ENCODE peak calls at places on chromosomes 16 and 17, in six cellular contexts. M, E, Y, D, G and X are unnamed samples.

GRCh38 chr17:50244771-50245170 is 29.5 kb upstream of the TMEM92 start:
- DNase-seq in M (no peak), E (no peak), Y (no peak), D (no peak), G (no peak), X (no peak)

GRCh38 chr17:13562271-13562800 is 39.4 kb downstream of the HS3ST3A1 start:
- DNase-seq in M (peak), E (peak), Y (no peak), D (no peak), G (no peak), X (peak)

GRCh38 chr17:49887744-49888360 is 40.0 kb upstream of the TAC4 start:
- DNase-seq in M (no peak), E (peak), Y (no peak), D (no peak), G (no peak), X (no peak)

GRCh38 chr16:19589771-19590302 is 34.3 kb downstream of the VPS35L start:
- DNase-seq in M (no peak), E (no peak), Y (no peak), D (no peak), G (no peak), X (no peak)

GRCh38 chr16:67017810-67018488 is 11.0 kb upstream of the CBFB start:
- DNase-seq in M (peak), E (peak), Y (peak), D (peak), G (peak), X (peak)

GRCh38 chr17:1267471-1267947 is 2.7 kb upstream of the BHLHA9 start:
- DNase-seq in M (no peak), E (peak), Y (no peak), D (peak), G (no peak), X (no peak)

GRCh38 chr17:64147110-64148016 is 17.4 kb upstream of the ERN1 start:
- DNase-seq in M (no peak), E (peak), Y (no peak), D (no peak), G (no peak), X (no peak)

GRCh38 chr16:55666012-55666411 is 10.2 kb downstream of the SLC6A2 start:
- DNase-seq in M (no peak), E (no peak), Y (no peak), D (no peak), G (no peak), X (no peak)

GRCh38 chr17:44216674-44217073 is 2.8 kb downstream of the UBTF start:
- DNase-seq in M (no peak), E (no peak), Y (no peak), D (no peak), G (no peak), X (no peak)

GRCh38 chr17:72119963-72120877 is 600 bp upstream of the SOX9 start:
- DNase-seq in M (peak), E (peak), Y (no peak), D (peak), G (no peak), X (no peak)

GRCh38 chr17:56222255-56222654 is 69.0 kb downstream of the ANKFN1 start:
- DNase-seq in M (no peak), E (no peak), Y (no peak), D (no peak), G (no peak), X (no peak)

GRCh38 chr17:76204277-76204676 is 36.0 kb downstream of the RNF157 start:
- DNase-seq in M (no peak), E (no peak), Y (no peak), D (no peak), G (no peak), X (no peak)

GRCh38 chr17:13266596-13266995 is 248.8 kb upstream of the ELAC2 start:
- DNase-seq in M (no peak), E (no peak), Y (no peak), D (no peak), G (no peak), X (no peak)

GRCh38 chr17:21388066-21388465 is 11.9 kb downstream of the KCNJ12 start:
- DNase-seq in M (no peak), E (no peak), Y (no peak), D (peak), G (no peak), X (no peak)

GRCh38 chr17:37137070-37137610 is 188.4 kb downstream of the AATF start:
- DNase-seq in M (no peak), E (no peak), Y (no peak), D (no peak), G (no peak), X (no peak)

GRCh38 chr16:165539-166374 is at the start of gene HBM:
- DNase-seq in M (no peak), E (no peak), Y (no peak), D (no peak), G (no peak), X (no peak)